ENCODE peak calls at places on chromosomes 4 and X, in nine cellular contexts. Q, G, S, O, T, H, Z, C and I are unnamed samples.
A peak's percentile ranks its signal among the peaks of the same experiment; 100 is the strongest.

GRCh38 chrX:119093991-119094741 is 21.4 kb downstream of the CT47C1 start:
- DNase-seq in Q (peak; percentile 19), G (no peak), S (no peak), O (peak; percentile 61), T (no peak), H (no peak), Z (no peak), C (no peak), I (no peak)

GRCh38 chr4:107666134-107666533 is 53.9 kb downstream of the PAPSS1 start:
- DNase-seq in Q (peak; percentile 43), G (no peak), S (no peak), O (peak; percentile 48), T (no peak), H (no peak), Z (no peak), C (no peak), I (peak; percentile 71)

GRCh38 chr4:86035688-86036087 is 324.2 kb downstream of the MAPK10 start:
- DNase-seq in Q (no peak), G (no peak), S (no peak), O (peak; percentile 39), T (no peak), H (no peak), Z (no peak), C (no peak), I (no peak)

GRCh38 chr4:53782468-53782865 is 191.2 kb upstream of the LNX1 start:
- DNase-seq in Q (no peak), G (no peak), S (no peak), O (no peak), T (no peak), H (no peak), Z (no peak), C (no peak), I (peak; percentile 43)

GRCh38 chr4:680931-681645 is 6.7 kb downstream of the MYL5 start:
- DNase-seq in Q (peak; percentile 80), G (no peak), S (peak; percentile 57), O (peak; percentile 37), T (peak; percentile 53), H (peak; percentile 52), Z (no peak), C (peak; percentile 78), I (peak; percentile 35)

GRCh38 chr4:118327554-118328241 is 25.1 kb downstream of the PRSS12 start:
- DNase-seq in Q (no peak), G (no peak), S (no peak), O (peak; percentile 68), T (no peak), H (no peak), Z (no peak), C (no peak), I (no peak)

GRCh38 chr4:6750302-6751221 is 32.0 kb upstream of the KIAA0232 start:
- DNase-seq in Q (peak; percentile 9), G (no peak), S (no peak), O (no peak), T (no peak), H (no peak), Z (no peak), C (no peak), I (no peak)

GRCh38 chr4:26320159-26320452 is 708 bp upstream of the RBPJ start:
- DNase-seq in Q (no peak), G (no peak), S (no peak), O (peak; percentile 33), T (no peak), H (no peak), Z (no peak), C (no peak), I (peak; percentile 37)

GRCh38 chr4:150078041-150078995 is at the start of gene DCLK2:
- DNase-seq in Q (peak; percentile 79), G (peak; percentile 75), S (peak; percentile 65), O (peak; percentile 84), T (peak; percentile 85), H (peak; percentile 66), Z (peak; percentile 92), C (peak; percentile 82), I (peak; percentile 91)

DNA sequence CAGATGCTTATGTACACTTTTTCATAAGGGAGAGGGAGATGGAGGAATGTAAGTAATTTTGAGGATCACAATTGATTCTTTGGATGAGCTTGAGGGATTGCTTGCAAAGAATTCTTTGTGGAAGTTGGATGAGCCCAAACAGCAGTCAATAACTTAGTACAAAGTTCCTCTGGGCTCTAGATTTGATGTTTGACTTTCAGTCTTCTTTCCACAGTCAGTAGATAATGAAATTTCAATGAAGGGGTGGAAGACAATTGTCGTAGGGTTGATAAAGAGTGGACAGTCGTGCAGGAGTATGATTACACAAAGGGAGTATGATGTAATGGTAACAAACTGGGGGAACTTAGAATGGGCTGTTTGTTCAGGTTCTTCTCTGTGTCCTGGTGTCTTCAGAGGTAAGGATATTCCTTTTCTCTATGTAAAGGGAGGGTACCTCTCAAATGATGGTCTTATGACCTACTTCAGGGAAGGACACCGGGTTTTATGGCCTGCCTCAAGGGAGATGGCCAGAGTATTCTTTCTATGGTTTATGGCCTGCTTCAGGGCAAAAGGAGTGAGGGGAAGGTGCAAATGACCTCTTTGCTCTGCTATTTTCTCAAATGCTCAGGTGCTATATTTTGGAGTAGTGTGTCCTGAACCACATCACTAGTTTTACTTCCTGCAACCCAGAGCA is 1.7 kb upstream of the ABRAXAS1 start:
- DNase-seq in Q (no peak), G (no peak), S (no peak), O (no peak), T (no peak), H (no peak), Z (no peak), C (no peak), I (no peak)
- TF ChIP-seq CTCF in Q (no peak), G (no peak), S (no peak), O (no peak), T (no peak), H (no peak), Z (no peak), C (no peak), I (no peak)

GRCh38 chr4:60013458-60013857 is 1186.7 kb upstream of the ADGRL3 start:
- DNase-seq in Q (no peak), G (no peak), S (no peak), O (no peak), T (no peak), H (no peak), Z (no peak), C (no peak), I (no peak)

GRCh38 chr4:60019946-60020345 is 1180.2 kb upstream of the ADGRL3 start:
- DNase-seq in Q (no peak), G (no peak), S (no peak), O (no peak), T (no peak), H (no peak), Z (no peak), C (no peak), I (no peak)

GRCh38 chr4:60020389-60020788 is 1179.7 kb upstream of the ADGRL3 start:
- DNase-seq in Q (no peak), G (no peak), S (no peak), O (no peak), T (no peak), H (no peak), Z (no peak), C (peak; percentile 36), I (no peak)

GRCh38 chr4:60019180-60019579 is 1180.9 kb upstream of the ADGRL3 start:
- DNase-seq in Q (no peak), G (no peak), S (no peak), O (no peak), T (no peak), H (no peak), Z (no peak), C (no peak), I (no peak)
- TF ChIP-seq CTCF in Q (no peak), G (no peak), S (no peak), O (no peak), T (no peak), H (no peak), Z (no peak), C (no peak), I (no peak)

DNA sequence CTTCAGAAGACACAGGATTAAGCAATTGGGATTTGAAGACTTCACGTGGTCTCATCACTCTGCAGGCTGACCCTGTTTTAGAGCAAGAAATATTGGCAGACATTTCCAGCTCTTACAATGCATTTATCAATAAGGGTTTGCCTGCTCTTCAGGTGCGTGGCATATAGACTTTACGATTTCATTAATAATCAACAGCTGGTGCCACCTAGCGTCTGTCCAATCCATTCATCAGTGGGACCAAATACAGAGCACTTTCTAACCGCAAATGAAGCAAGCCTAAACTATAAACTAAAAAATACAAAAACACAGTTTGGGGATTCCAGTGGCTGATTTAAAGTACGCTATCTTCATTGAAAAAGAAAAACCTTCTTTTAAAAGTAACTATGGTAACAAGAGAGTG is 125.4 kb upstream of the DMD start:
- DNase-seq in Q (peak; percentile 58), G (no peak), S (no peak), O (peak; percentile 29), T (peak; percentile 14), H (peak; percentile 34), Z (no peak), C (peak; percentile 10), I (peak; percentile 29)
- TF ChIP-seq CTCF in Q (peak; percentile 76), G (peak; percentile 48), S (no peak), O (peak; percentile 51), T (peak; percentile 17), H (peak; percentile 74), Z (peak; percentile 81), C (peak; percentile 30), I (peak; percentile 39)

GRCh38 chr4:173169428-173170209 is 1.0 kb downstream of the GALNT7 start:
- DNase-seq in Q (peak; percentile 84), G (peak; percentile 59), S (peak; percentile 76), O (peak; percentile 40), T (peak; percentile 62), H (peak; percentile 48), Z (peak; percentile 86), C (peak; percentile 74), I (peak; percentile 63)

GRCh38 chr4:173169178-173169427 is 492 bp downstream of the GALNT7 start:
- DNase-seq in Q (no peak), G (no peak), S (no peak), O (no peak), T (no peak), H (no peak), Z (no peak), C (no peak), I (no peak)

GRCh38 chr4:173170210-173170778 is 1.7 kb downstream of the GALNT7 start:
- DNase-seq in Q (no peak), G (no peak), S (no peak), O (peak; percentile 19), T (no peak), H (no peak), Z (no peak), C (no peak), I (no peak)

GRCh38 chr4:173167793-173168395 is 717 bp upstream of the GALNT7 start:
- DNase-seq in Q (peak; percentile 60), G (peak; percentile 16), S (peak; percentile 53), O (peak; percentile 35), T (no peak), H (no peak), Z (no peak), C (peak; percentile 60), I (no peak)

GRCh38 chr4:173168396-173169177 is at the start of gene GALNT7:
- DNase-seq in Q (peak; percentile 91), G (peak; percentile 72), S (peak; percentile 72), O (peak; percentile 40), T (peak; percentile 71), H (peak; percentile 70), Z (peak; percentile 88), C (peak; percentile 74), I (peak; percentile 58)
- TF ChIP-seq CTCF in Q (no peak), G (no peak), S (no peak), O (no peak), T (no peak), H (no peak), Z (no peak), C (no peak), I (no peak)